ENCODE peak calls at places on chromosomes 12 and 14, in five cellular contexts. One of them, this sample, is unnamed.

GRCh38 chr12:121711925-121712461 is 559 bp upstream of the TMEM120B start:
- DNase-seq in SHP77 treated with DMSO at 0.1 percent for 48 hours: peak
- DNase-seq in AG09319: no peak
- DNase-seq in effector memory CD8-positive, alpha-beta T cell: peak
- DNase-seq in EL: no peak
- DNase-seq in this sample: no peak

GRCh38 chr14:74133833-74134481 is 49.2 kb downstream of the LIN52 start:
- DNase-seq in SHP77 treated with DMSO at 0.1 percent for 48 hours: no peak
- DNase-seq in AG09319: no peak
- DNase-seq in effector memory CD8-positive, alpha-beta T cell: no peak
- DNase-seq in EL: no peak
- DNase-seq in this sample: no peak

GRCh38 chr14:49173765-49174373 is 412.3 kb downstream of the RPS29 start:
- DNase-seq in SHP77 treated with DMSO at 0.1 percent for 48 hours: peak
- DNase-seq in AG09319: peak
- DNase-seq in effector memory CD8-positive, alpha-beta T cell: no peak
- DNase-seq in EL: peak
- DNase-seq in this sample: peak

GRCh38 chr14:76947078-76947837 is 81.2 kb downstream of the IRF2BPL start:
- DNase-seq in SHP77 treated with DMSO at 0.1 percent for 48 hours: peak
- DNase-seq in AG09319: peak
- DNase-seq in effector memory CD8-positive, alpha-beta T cell: peak
- DNase-seq in EL: peak
- DNase-seq in this sample: peak

GRCh38 chr12:33044447-33044846 is 147.9 kb upstream of the PKP2 start:
- DNase-seq in SHP77 treated with DMSO at 0.1 percent for 48 hours: no peak
- DNase-seq in AG09319: no peak
- DNase-seq in effector memory CD8-positive, alpha-beta T cell: no peak
- DNase-seq in EL: no peak
- DNase-seq in this sample: no peak

GRCh38 chr12:6961278-6961694 is 9.2 kb downstream of the PHB2 start:
- DNase-seq in SHP77 treated with DMSO at 0.1 percent for 48 hours: no peak
- DNase-seq in AG09319: no peak
- DNase-seq in effector memory CD8-positive, alpha-beta T cell: peak
- DNase-seq in EL: peak
- DNase-seq in this sample: no peak

GRCh38 chr12:31991815-31992214 is 32.6 kb downstream of the RESF1 start:
- DNase-seq in SHP77 treated with DMSO at 0.1 percent for 48 hours: no peak
- DNase-seq in AG09319: no peak
- DNase-seq in effector memory CD8-positive, alpha-beta T cell: no peak
- DNase-seq in EL: no peak
- DNase-seq in this sample: no peak

GRCh38 chr12:3604750-3605638 is 114.0 kb downstream of the PRMT8 start:
- DNase-seq in SHP77 treated with DMSO at 0.1 percent for 48 hours: peak
- DNase-seq in AG09319: no peak
- DNase-seq in effector memory CD8-positive, alpha-beta T cell: no peak
- DNase-seq in EL: peak
- DNase-seq in this sample: no peak

GRCh38 chr12:57240069-57240921 is 10.7 kb downstream of the STAC3 start:
- DNase-seq in SHP77 treated with DMSO at 0.1 percent for 48 hours: peak
- DNase-seq in AG09319: no peak
- DNase-seq in effector memory CD8-positive, alpha-beta T cell: peak
- DNase-seq in EL: peak
- DNase-seq in this sample: peak

GRCh38 chr12:103780093-103780440 is 61.0 kb downstream of the NT5DC3 start:
- DNase-seq in SHP77 treated with DMSO at 0.1 percent for 48 hours: no peak
- DNase-seq in AG09319: no peak
- DNase-seq in effector memory CD8-positive, alpha-beta T cell: no peak
- DNase-seq in EL: peak
- DNase-seq in this sample: no peak

GRCh38 chr12:118625050-118625675 is 248.8 kb downstream of the SUDS3 start:
- DNase-seq in SHP77 treated with DMSO at 0.1 percent for 48 hours: no peak
- DNase-seq in AG09319: no peak
- DNase-seq in effector memory CD8-positive, alpha-beta T cell: no peak
- DNase-seq in EL: no peak
- DNase-seq in this sample: no peak

GRCh38 chr12:111368684-111369495 is at the start of gene PHETA1:
- DNase-seq in SHP77 treated with DMSO at 0.1 percent for 48 hours: peak
- DNase-seq in AG09319: peak
- DNase-seq in effector memory CD8-positive, alpha-beta T cell: peak
- DNase-seq in EL: peak
- DNase-seq in this sample: peak

GRCh38 chr12:106633451-106633823 is 50.6 kb downstream of the RFX4 start:
- DNase-seq in SHP77 treated with DMSO at 0.1 percent for 48 hours: no peak
- DNase-seq in AG09319: no peak
- DNase-seq in effector memory CD8-positive, alpha-beta T cell: no peak
- DNase-seq in EL: peak
- DNase-seq in this sample: no peak

GRCh38 chr14:37091651-37092050 is 80.8 kb downstream of the SLC25A21 start:
- DNase-seq in SHP77 treated with DMSO at 0.1 percent for 48 hours: no peak
- DNase-seq in AG09319: no peak
- DNase-seq in effector memory CD8-positive, alpha-beta T cell: no peak
- DNase-seq in EL: peak
- DNase-seq in this sample: no peak

GRCh38 chr12:116604883-116605641 is 45.9 kb downstream of the MAP1LC3B2 start:
- DNase-seq in SHP77 treated with DMSO at 0.1 percent for 48 hours: no peak
- DNase-seq in AG09319: no peak
- DNase-seq in effector memory CD8-positive, alpha-beta T cell: no peak
- DNase-seq in EL: peak
- DNase-seq in this sample: no peak

GRCh38 chr12:51917746-51918453 is 10.6 kb downstream of the ACVRL1 start:
- DNase-seq in SHP77 treated with DMSO at 0.1 percent for 48 hours: no peak
- DNase-seq in AG09319: no peak
- DNase-seq in effector memory CD8-positive, alpha-beta T cell: no peak
- DNase-seq in EL: no peak
- DNase-seq in this sample: no peak

GRCh38 chr14:94971750-94972149 is 185.6 kb downstream of the DICER1 start:
- DNase-seq in SHP77 treated with DMSO at 0.1 percent for 48 hours: no peak
- DNase-seq in AG09319: no peak
- DNase-seq in effector memory CD8-positive, alpha-beta T cell: no peak
- DNase-seq in EL: no peak
- DNase-seq in this sample: no peak

GRCh38 chr14:73800970-73801515 is 50.6 kb upstream of the PTGR2 start:
- DNase-seq in SHP77 treated with DMSO at 0.1 percent for 48 hours: no peak
- DNase-seq in AG09319: no peak
- DNase-seq in effector memory CD8-positive, alpha-beta T cell: no peak
- DNase-seq in EL: no peak
- DNase-seq in this sample: no peak

GRCh38 chr14:31465113-31465512 is 7.8 kb upstream of the DTD2 start:
- DNase-seq in SHP77 treated with DMSO at 0.1 percent for 48 hours: no peak
- DNase-seq in AG09319: no peak
- DNase-seq in effector memory CD8-positive, alpha-beta T cell: no peak
- DNase-seq in EL: no peak
- DNase-seq in this sample: no peak

GRCh38 chr12:8913702-8914032 is 642 bp upstream of the PHC1 start:
- DNase-seq in SHP77 treated with DMSO at 0.1 percent for 48 hours: no peak
- DNase-seq in AG09319: no peak
- DNase-seq in effector memory CD8-positive, alpha-beta T cell: no peak
- DNase-seq in EL: no peak
- DNase-seq in this sample: peak

GRCh38 chr12:90253674-90254181 is 545.1 kb upstream of the ATP2B1 start:
- DNase-seq in SHP77 treated with DMSO at 0.1 percent for 48 hours: peak
- DNase-seq in AG09319: no peak
- DNase-seq in effector memory CD8-positive, alpha-beta T cell: peak
- DNase-seq in EL: peak
- DNase-seq in this sample: peak

GRCh38 chr12:119547016-119547415 is 46.6 kb upstream of the TMEM233 start:
- DNase-seq in SHP77 treated with DMSO at 0.1 percent for 48 hours: no peak
- DNase-seq in AG09319: no peak
- DNase-seq in effector memory CD8-positive, alpha-beta T cell: no peak
- DNase-seq in EL: no peak
- DNase-seq in this sample: no peak

GRCh38 chr12:87687362-87687761 is 341.8 kb downstream of the C12orf50 start:
- DNase-seq in SHP77 treated with DMSO at 0.1 percent for 48 hours: no peak
- DNase-seq in AG09319: no peak
- DNase-seq in effector memory CD8-positive, alpha-beta T cell: no peak
- DNase-seq in EL: peak
- DNase-seq in this sample: no peak

GRCh38 chr12:111506260-111506659 is 92.9 kb downstream of the ATXN2 start:
- DNase-seq in SHP77 treated with DMSO at 0.1 percent for 48 hours: no peak
- DNase-seq in AG09319: no peak
- DNase-seq in effector memory CD8-positive, alpha-beta T cell: no peak
- DNase-seq in EL: no peak
- DNase-seq in this sample: no peak

GRCh38 chr12:120368789-120369475 is at the start of gene MSI1:
- DNase-seq in SHP77 treated with DMSO at 0.1 percent for 48 hours: no peak
- DNase-seq in AG09319: no peak
- DNase-seq in effector memory CD8-positive, alpha-beta T cell: no peak
- DNase-seq in EL: no peak
- DNase-seq in this sample: no peak

GRCh38 chr12:47346251-47347019 is 266.7 kb upstream of the AMIGO2 start:
- DNase-seq in SHP77 treated with DMSO at 0.1 percent for 48 hours: no peak
- DNase-seq in AG09319: no peak
- DNase-seq in effector memory CD8-positive, alpha-beta T cell: no peak
- DNase-seq in EL: no peak
- DNase-seq in this sample: no peak

GRCh38 chr14:98705826-98706225 is 566.2 kb downstream of the BCL11B start:
- DNase-seq in SHP77 treated with DMSO at 0.1 percent for 48 hours: no peak
- DNase-seq in AG09319: no peak
- DNase-seq in effector memory CD8-positive, alpha-beta T cell: no peak
- DNase-seq in EL: no peak
- DNase-seq in this sample: no peak

GRCh38 chr14:100899841-100900771 is 3.4 kb downstream of the RTL1 start:
- DNase-seq in SHP77 treated with DMSO at 0.1 percent for 48 hours: peak
- DNase-seq in AG09319: no peak
- DNase-seq in effector memory CD8-positive, alpha-beta T cell: no peak
- DNase-seq in EL: no peak
- DNase-seq in this sample: no peak

GRCh38 chr12:51759175-51759574 is 89.3 kb downstream of the FIGNL2 start:
- DNase-seq in SHP77 treated with DMSO at 0.1 percent for 48 hours: no peak
- DNase-seq in AG09319: no peak
- DNase-seq in effector memory CD8-positive, alpha-beta T cell: no peak
- DNase-seq in EL: peak
- DNase-seq in this sample: no peak

This sample was measured in AG08396.